ENCODE peak calls at places on chromosomes 2 and 18, in seven cellular contexts. C is WERI-Rb-1; B is HCT116; O is spleen; E is CD8-positive, alpha-beta memory T cell; I is lower lobe of right lung; H is effector memory CD4-positive, alpha-beta T cell. Y is an unnamed sample.

GRCh38 chr2:43370705-43371104 is 144.3 kb upstream of the ZFP36L2 start:
- DNase-seq in H (no peak), I (no peak), C (no peak), B (no peak), E (no peak), O (no peak), Y (no peak)

GRCh38 chr2:142796161-142796560 is 81.3 kb upstream of the KYNU start:
- DNase-seq in O (no peak), C (no peak), E (no peak), H (no peak), I (no peak), B (no peak), Y (no peak)

GRCh38 chr2:133892352-133892913 is 324.2 kb upstream of the NCKAP5 start:
- DNase-seq in B (no peak), O (no peak), C (no peak), I (no peak), H (no peak), E (no peak), Y (no peak)

GRCh38 chr2:114128255-114128654 is 238.4 kb downstream of the ACTR3 start:
- DNase-seq in E (no peak), I (no peak), O (no peak), B (no peak), H (no peak), C (no peak), Y (no peak)

GRCh38 chr2:96305091-96305978 is at the start of gene SNRNP200:
- DNase-seq in B (peak; percentile 69), O (peak; percentile 96), H (peak; percentile 89), C (peak; percentile 89), I (peak; percentile 92), E (peak; percentile 88), Y (peak; percentile 34)

GRCh38 chr18:6487027-6487426 is 72.3 kb upstream of the L3MBTL4 start:
- DNase-seq in O (no peak), H (no peak), B (no peak), C (no peak), I (no peak), E (no peak), Y (no peak)

GRCh38 chr2:19369341-19369955 is 11.0 kb upstream of the OSR1 start:
- DNase-seq in I (no peak), C (no peak), E (no peak), B (peak; percentile 12), H (no peak), O (no peak), Y (no peak)

GRCh38 chr18:58998421-58999203 is 133.9 kb downstream of the ZNF532 start:
- DNase-seq in C (no peak), H (no peak), B (no peak), E (no peak), I (no peak), O (no peak), Y (no peak)

GRCh38 chr2:159114835-159115234 is 146.4 kb downstream of the TANC1 start:
- DNase-seq in I (no peak), H (no peak), O (no peak), E (no peak), B (no peak), C (no peak), Y (no peak)

GRCh38 chr2:6905668-6906067 is 11.5 kb upstream of the RNF144A start:
- DNase-seq in E (no peak), H (no peak), C (no peak), B (no peak), O (no peak), I (no peak), Y (no peak)

GRCh38 chr2:9408641-9409151 is 14.6 kb downstream of the ITGB1BP1 start:
- DNase-seq in C (peak; percentile 47), H (no peak), I (no peak), O (no peak), E (no peak), B (no peak), Y (no peak)

GRCh38 chr2:218026676-218027425 is 24.1 kb upstream of the TNS1 start:
- DNase-seq in E (no peak), H (no peak), C (no peak), I (peak; percentile 77), B (no peak), O (no peak), Y (no peak)

GRCh38 chr18:35604369-35604768 is 22.8 kb downstream of the GALNT1 start:
- DNase-seq in E (no peak), O (no peak), I (no peak), B (no peak), C (no peak), H (no peak), Y (no peak)
- H3K4me3 ChIP-seq in E (no peak overlapping the region), O (no peak overlapping the region), I (no peak overlapping the region), B (no peak overlapping the region), C (no peak overlapping the region), H (no peak overlapping the region), Y (no peak overlapping the region)

DNA sequence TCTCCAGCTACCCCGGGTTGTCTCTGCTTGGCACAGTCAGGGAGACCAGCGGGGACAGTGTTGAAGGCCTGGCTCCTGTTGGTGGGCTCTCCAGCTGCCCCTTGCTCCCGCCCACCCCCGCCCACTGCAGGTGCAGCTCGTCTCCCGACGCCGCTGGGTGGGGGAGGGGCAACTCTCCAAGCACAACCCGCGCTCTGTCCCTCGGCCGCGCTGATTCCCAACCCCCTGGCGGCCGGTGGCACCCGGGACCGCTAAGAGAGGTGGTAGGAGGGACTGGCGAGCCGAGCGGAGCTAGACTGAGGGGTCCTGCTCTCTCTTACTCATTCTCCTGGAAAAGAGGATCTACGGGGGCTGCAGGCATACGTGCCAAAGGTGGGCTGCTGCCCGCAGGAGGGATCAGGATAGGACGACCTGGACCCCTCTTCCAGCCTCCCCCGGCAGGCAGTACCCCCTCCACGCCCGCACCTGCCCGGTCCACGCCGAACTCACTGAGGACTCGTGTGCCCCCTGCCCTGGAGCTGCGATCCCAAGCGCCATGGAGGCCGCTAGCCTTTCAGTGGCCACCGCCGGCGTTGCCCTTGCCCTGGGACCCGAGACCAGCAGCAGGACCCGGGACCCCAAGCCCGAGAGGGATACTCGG is 44.5 kb downstream of the DDX18 start:
- DNase-seq in C (no peak), I (peak; percentile 43), O (no peak), B (no peak), E (no peak), H (no peak), Y (no peak)
- H3K27ac ChIP-seq in C (no peak overlapping the region), I (no peak overlapping the region), O (no peak overlapping the region), B (no peak overlapping the region), E (no peak overlapping the region), H (no peak overlapping the region), Y (no peak overlapping the region)

GRCh38 chr2:46032161-46032813 is 264.9 kb upstream of the EPAS1 start:
- DNase-seq in B (no peak), H (no peak), I (no peak), C (no peak), E (no peak), O (no peak), Y (no peak)
- H3K4me3 ChIP-seq in B (no peak overlapping the region), H (no peak overlapping the region), I (no peak overlapping the region), C (no peak overlapping the region), E (no peak overlapping the region), O (no peak overlapping the region), Y (no peak overlapping the region)

DNA sequence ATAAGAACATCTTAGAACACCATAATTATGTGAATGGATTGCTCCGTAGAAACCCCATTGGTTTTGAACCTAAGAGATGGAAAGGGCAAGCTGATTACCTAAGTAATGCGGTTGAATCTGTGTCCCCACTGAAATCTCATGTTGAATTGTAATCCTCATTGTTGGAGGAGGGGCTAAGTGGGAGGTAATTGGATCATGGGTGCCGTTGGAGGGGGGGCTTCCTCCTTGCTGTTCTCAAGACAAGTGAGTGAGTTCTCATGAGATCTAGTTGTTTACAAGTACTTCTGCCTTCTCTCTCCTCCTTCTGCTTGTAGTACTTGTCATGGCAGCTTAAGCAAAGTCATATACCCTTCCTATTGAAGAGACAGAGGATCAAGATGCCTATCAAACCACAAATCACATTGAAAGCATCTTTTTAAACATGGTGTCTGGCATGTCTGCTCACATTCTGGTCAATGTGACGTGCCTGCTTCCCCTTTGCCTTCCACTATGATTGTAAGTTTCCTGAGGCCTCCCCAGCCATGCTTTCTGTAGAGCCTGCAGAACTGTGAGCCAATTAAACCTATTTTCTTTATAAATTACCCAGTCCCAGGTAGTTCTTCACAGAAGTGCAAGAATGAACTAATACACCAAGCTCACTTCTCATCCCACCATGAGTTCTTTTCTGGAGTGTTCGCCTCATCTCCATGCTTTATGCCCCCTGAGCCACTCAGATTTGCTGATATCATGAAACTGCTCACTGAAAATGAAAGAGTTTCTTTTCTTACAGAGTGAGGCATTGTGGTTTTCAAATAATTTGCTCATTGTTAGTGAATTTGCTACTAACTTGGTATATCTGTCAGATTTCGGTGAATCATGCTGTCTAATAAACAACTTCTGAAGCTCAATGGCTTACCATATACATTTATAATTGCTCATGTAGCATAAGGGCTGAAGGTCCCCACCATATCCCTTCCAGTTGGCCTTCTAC is 23.6 kb downstream of the KCNE4 start:
- DNase-seq in B (no peak), O (no peak), E (no peak), I (no peak), H (no peak), C (peak; percentile 80), Y (no peak)
- H3K27ac ChIP-seq in B (no peak overlapping the region), O (no peak overlapping the region), E (no peak overlapping the region), I (no peak overlapping the region), H (no peak overlapping the region), C (peak overlapping the region; percentile 45), Y (no peak overlapping the region)

GRCh38 chr18:49072524-49072934 is 121.8 kb upstream of the SMAD7 start:
- DNase-seq in I (no peak), B (no peak), H (no peak), E (no peak), C (no peak), O (no peak), Y (no peak)
- H3K4me3 ChIP-seq in I (no peak overlapping the region), B (no peak overlapping the region), H (no peak overlapping the region), E (no peak overlapping the region), C (no peak overlapping the region), O (no peak overlapping the region), Y (no peak overlapping the region)